ENCODE peak calls at places on chromosome 2, in eight cellular contexts. One of them, this sample, is unnamed.
A peak's percentile ranks its signal among the peaks of the same experiment; 100 is the strongest.

GRCh38 chr2:149743842-149744468 is 156.4 kb upstream of the MMADHC start:
- DNase-seq in IMR-90: peak; percentile 97
- DNase-seq in heart left ventricle: no peak
- DNase-seq in HCT116: no peak
- DNase-seq in body of pancreas: no peak
- DNase-seq in K562: no peak
- DNase-seq in tibial nerve: no peak
- DNase-seq in A549: no peak
- DNase-seq in this sample: no peak

GRCh38 chr2:236621786-236622185 is 52.2 kb downstream of the ACKR3 start:
- DNase-seq in IMR-90: no peak
- DNase-seq in heart left ventricle: no peak
- DNase-seq in HCT116: no peak
- DNase-seq in body of pancreas: no peak
- DNase-seq in K562: no peak
- DNase-seq in tibial nerve: no peak
- DNase-seq in A549: no peak
- DNase-seq in this sample: no peak

GRCh38 chr2:45843136-45843535 is 191.7 kb downstream of the PRKCE start:
- DNase-seq in IMR-90: no peak
- DNase-seq in heart left ventricle: no peak
- DNase-seq in HCT116: no peak
- DNase-seq in body of pancreas: no peak
- DNase-seq in K562: no peak
- DNase-seq in tibial nerve: no peak
- DNase-seq in A549: no peak
- DNase-seq in this sample: no peak

GRCh38 chr2:222733846-222734689 is 62.6 kb downstream of the MOGAT1 start:
- DNase-seq in IMR-90: no peak
- DNase-seq in heart left ventricle: no peak
- DNase-seq in HCT116: no peak
- DNase-seq in body of pancreas: no peak
- DNase-seq in K562: no peak
- DNase-seq in tibial nerve: no peak
- DNase-seq in A549: no peak
- DNase-seq in this sample: peak; percentile 84

GRCh38 chr2:85804026-85804425 is 50.2 kb downstream of the ATOH8 start:
- DNase-seq in IMR-90: no peak
- DNase-seq in heart left ventricle: no peak
- DNase-seq in HCT116: no peak
- DNase-seq in body of pancreas: peak; percentile 10
- DNase-seq in K562: no peak
- DNase-seq in tibial nerve: no peak
- DNase-seq in A549: no peak
- DNase-seq in this sample: no peak

GRCh38 chr2:62306751-62307468 is 111.0 kb downstream of the B3GNT2 start:
- DNase-seq in IMR-90: peak; percentile 6
- DNase-seq in heart left ventricle: no peak
- DNase-seq in HCT116: peak; percentile 48
- DNase-seq in body of pancreas: no peak
- DNase-seq in K562: no peak
- DNase-seq in tibial nerve: no peak
- DNase-seq in A549: no peak
- DNase-seq in this sample: no peak

GRCh38 chr2:10085852-10086148 is 5.6 kb upstream of the CYS1 start:
- DNase-seq in IMR-90: no peak
- DNase-seq in heart left ventricle: no peak
- DNase-seq in HCT116: no peak
- DNase-seq in body of pancreas: no peak
- DNase-seq in K562: no peak
- DNase-seq in tibial nerve: no peak
- DNase-seq in A549: no peak
- DNase-seq in this sample: no peak

GRCh38 chr2:215367647-215368492 is 56.0 kb downstream of the ATIC start:
- DNase-seq in IMR-90: peak; percentile 93
- DNase-seq in heart left ventricle: no peak
- DNase-seq in HCT116: no peak
- DNase-seq in body of pancreas: no peak
- DNase-seq in K562: no peak
- DNase-seq in tibial nerve: no peak
- DNase-seq in A549: no peak
- DNase-seq in this sample: no peak

GRCh38 chr2:204828191-204828590 is 282.9 kb downstream of the PARD3B start:
- DNase-seq in IMR-90: no peak
- DNase-seq in heart left ventricle: no peak
- DNase-seq in HCT116: no peak
- DNase-seq in body of pancreas: no peak
- DNase-seq in K562: no peak
- DNase-seq in tibial nerve: no peak
- DNase-seq in A549: no peak
- DNase-seq in this sample: no peak

GRCh38 chr2:28168376-28168775 is 224.3 kb upstream of the FOSL2 start:
- DNase-seq in IMR-90: no peak
- DNase-seq in heart left ventricle: no peak
- DNase-seq in HCT116: no peak
- DNase-seq in body of pancreas: no peak
- DNase-seq in K562: no peak
- DNase-seq in tibial nerve: no peak
- DNase-seq in A549: no peak
- DNase-seq in this sample: no peak

GRCh38 chr2:64681479-64681967 is 27.8 kb upstream of the SERTAD2 start:
- DNase-seq in IMR-90: no peak
- DNase-seq in heart left ventricle: no peak
- DNase-seq in HCT116: no peak
- DNase-seq in body of pancreas: no peak
- DNase-seq in K562: no peak
- DNase-seq in tibial nerve: no peak
- DNase-seq in A549: no peak
- DNase-seq in this sample: no peak

GRCh38 chr2:68589963-68590362 is 53.4 kb upstream of the PROKR1 start:
- DNase-seq in IMR-90: no peak
- DNase-seq in heart left ventricle: no peak
- DNase-seq in HCT116: no peak
- DNase-seq in body of pancreas: no peak
- DNase-seq in K562: no peak
- DNase-seq in tibial nerve: no peak
- DNase-seq in A549: no peak
- DNase-seq in this sample: no peak

GRCh38 chr2:65240657-65241056 is 13.0 kb downstream of the ACTR2 start:
- DNase-seq in IMR-90: no peak
- DNase-seq in heart left ventricle: no peak
- DNase-seq in HCT116: no peak
- DNase-seq in body of pancreas: no peak
- DNase-seq in K562: no peak
- DNase-seq in tibial nerve: no peak
- DNase-seq in A549: no peak
- DNase-seq in this sample: no peak

GRCh38 chr2:96802281-96802595 is 13.8 kb upstream of the CNNM3 start:
- DNase-seq in IMR-90: no peak
- DNase-seq in heart left ventricle: no peak
- DNase-seq in HCT116: no peak
- DNase-seq in body of pancreas: no peak
- DNase-seq in K562: no peak
- DNase-seq in tibial nerve: no peak
- DNase-seq in A549: no peak
- DNase-seq in this sample: no peak

GRCh38 chr2:165634282-165634681 is 159.8 kb downstream of the GALNT3 start:
- DNase-seq in IMR-90: no peak
- DNase-seq in heart left ventricle: no peak
- DNase-seq in HCT116: no peak
- DNase-seq in body of pancreas: no peak
- DNase-seq in K562: no peak
- DNase-seq in tibial nerve: no peak
- DNase-seq in A549: no peak
- DNase-seq in this sample: no peak

GRCh38 chr2:25421746-25422431 is 80.2 kb upstream of the DNMT3A start:
- DNase-seq in IMR-90: no peak
- DNase-seq in heart left ventricle: no peak
- DNase-seq in HCT116: no peak
- DNase-seq in body of pancreas: no peak
- DNase-seq in K562: no peak
- DNase-seq in tibial nerve: no peak
- DNase-seq in A549: no peak
- DNase-seq in this sample: no peak

GRCh38 chr2:103235283-103235682 is 473.5 kb downstream of the TMEM182 start:
- DNase-seq in IMR-90: no peak
- DNase-seq in heart left ventricle: no peak
- DNase-seq in HCT116: no peak
- DNase-seq in body of pancreas: no peak
- DNase-seq in K562: no peak
- DNase-seq in tibial nerve: no peak
- DNase-seq in A549: no peak
- DNase-seq in this sample: no peak

GRCh38 chr2:71555798-71556454 is 102.6 kb downstream of the DYSF start:
- DNase-seq in IMR-90: no peak
- DNase-seq in heart left ventricle: peak; percentile 20
- DNase-seq in HCT116: no peak
- DNase-seq in body of pancreas: peak; percentile 31
- DNase-seq in K562: no peak
- DNase-seq in tibial nerve: no peak
- DNase-seq in A549: no peak
- DNase-seq in this sample: no peak

GRCh38 chr2:124187948-124188347 is 162.9 kb downstream of the CNTNAP5 start:
- DNase-seq in IMR-90: no peak
- DNase-seq in heart left ventricle: no peak
- DNase-seq in HCT116: no peak
- DNase-seq in body of pancreas: no peak
- DNase-seq in K562: no peak
- DNase-seq in tibial nerve: no peak
- DNase-seq in A549: no peak
- DNase-seq in this sample: no peak

GRCh38 chr2:222025891-222026271 is 272.9 kb downstream of the PAX3 start:
- DNase-seq in IMR-90: no peak
- DNase-seq in heart left ventricle: no peak
- DNase-seq in HCT116: no peak
- DNase-seq in body of pancreas: no peak
- DNase-seq in K562: no peak
- DNase-seq in tibial nerve: no peak
- DNase-seq in A549: no peak
- DNase-seq in this sample: no peak

GRCh38 chr2:42965910-42966309 is 173.5 kb upstream of the HAAO start:
- DNase-seq in IMR-90: no peak
- DNase-seq in heart left ventricle: no peak
- DNase-seq in HCT116: no peak
- DNase-seq in body of pancreas: no peak
- DNase-seq in K562: no peak
- DNase-seq in tibial nerve: no peak
- DNase-seq in A549: no peak
- DNase-seq in this sample: no peak
- H3K4me1 ChIP-seq in IMR-90: peaks cover 39% of the 10 kb centered on the region
- H3K4me1 ChIP-seq in heart left ventricle: peaks cover 2% of the 10 kb centered on the region
- H3K4me1 ChIP-seq in HCT116: no peaks in the 10 kb centered on the region
- H3K4me1 ChIP-seq in body of pancreas: no peaks in the 10 kb centered on the region
- H3K4me1 ChIP-seq in K562: peaks cover 22% of the 10 kb centered on the region
- H3K4me1 ChIP-seq in tibial nerve: peaks cover 83% of the 10 kb centered on the region
- H3K4me1 ChIP-seq in A549: peaks cover 10% of the 10 kb centered on the region
- H3K4me1 ChIP-seq in this sample: peaks cover 29% of the 10 kb centered on the region

GRCh38 chr2:200963129-200963917 is at the start of gene ORC2:
- DNase-seq in IMR-90: peak; percentile 91
- DNase-seq in heart left ventricle: peak; percentile 95
- DNase-seq in HCT116: peak; percentile 94
- DNase-seq in body of pancreas: peak; percentile 97
- DNase-seq in K562: peak; percentile 94
- DNase-seq in tibial nerve: peak; percentile 93
- DNase-seq in A549: peak; percentile 90
- DNase-seq in this sample: peak; percentile 97
- TF ChIP-seq POLR2A in IMR-90: no peak
- TF ChIP-seq POLR2A in heart left ventricle: no peak
- TF ChIP-seq POLR2A in HCT116: peak; percentile 80
- TF ChIP-seq POLR2A in body of pancreas: peak; percentile 68
- TF ChIP-seq POLR2A in K562: peak; percentile 81
- TF ChIP-seq POLR2A in tibial nerve: no peak
- TF ChIP-seq POLR2A in A549: peak; percentile 47
- TF ChIP-seq POLR2A in this sample: no peak

DNA sequence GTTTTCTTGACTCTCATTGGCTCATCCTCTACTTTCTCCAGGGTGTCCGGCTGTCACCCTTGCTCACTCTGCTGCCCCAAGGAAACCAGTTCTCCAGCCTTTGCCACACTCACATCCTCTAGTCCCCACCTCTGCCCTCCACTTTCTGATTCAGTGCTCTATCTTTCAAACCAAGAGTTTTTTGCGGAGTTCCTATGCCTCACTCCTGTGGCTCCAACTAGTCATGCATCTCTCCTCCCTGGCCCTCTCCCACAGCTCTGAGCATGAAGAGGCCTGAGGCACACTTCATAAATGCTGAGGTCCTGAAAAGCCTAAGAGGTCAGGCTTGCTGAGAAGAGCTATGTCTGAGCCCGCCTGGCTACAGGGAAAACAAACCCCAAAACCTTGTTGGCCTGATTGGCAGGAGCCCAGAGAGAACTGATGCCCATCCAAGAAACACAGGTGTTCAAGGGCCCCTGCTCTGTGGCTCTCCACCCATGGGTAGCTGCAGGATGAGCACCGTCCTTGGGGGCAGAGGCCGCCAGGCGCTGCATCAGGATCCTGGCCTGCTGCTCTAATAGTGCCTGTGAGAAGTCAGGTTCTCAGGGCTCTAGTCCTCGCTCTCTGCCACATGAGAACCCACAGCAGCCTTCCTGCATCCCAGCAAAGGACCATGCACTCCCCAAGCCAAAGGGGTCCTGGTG is 42.1 kb downstream of the HS1BP3 start:
- DNase-seq in IMR-90: peak; percentile 34
- DNase-seq in heart left ventricle: no peak
- DNase-seq in HCT116: no peak
- DNase-seq in body of pancreas: no peak
- DNase-seq in K562: no peak
- DNase-seq in tibial nerve: no peak
- DNase-seq in A549: no peak
- DNase-seq in this sample: no peak
- H3K4me1 ChIP-seq in IMR-90: peaks cover 13% of the 10 kb centered on the region
- H3K4me1 ChIP-seq in heart left ventricle: peaks cover 14% of the 10 kb centered on the region
- H3K4me1 ChIP-seq in HCT116: peaks cover 3% of the 10 kb centered on the region
- H3K4me1 ChIP-seq in body of pancreas: peaks cover 10% of the 10 kb centered on the region
- H3K4me1 ChIP-seq in K562: peaks cover 23% of the 10 kb centered on the region
- H3K4me1 ChIP-seq in tibial nerve: peaks cover 68% of the 10 kb centered on the region
- H3K4me1 ChIP-seq in A549: peaks cover 4% of the 10 kb centered on the region
- H3K4me1 ChIP-seq in this sample: peaks cover 36% of the 10 kb centered on the region

DNA sequence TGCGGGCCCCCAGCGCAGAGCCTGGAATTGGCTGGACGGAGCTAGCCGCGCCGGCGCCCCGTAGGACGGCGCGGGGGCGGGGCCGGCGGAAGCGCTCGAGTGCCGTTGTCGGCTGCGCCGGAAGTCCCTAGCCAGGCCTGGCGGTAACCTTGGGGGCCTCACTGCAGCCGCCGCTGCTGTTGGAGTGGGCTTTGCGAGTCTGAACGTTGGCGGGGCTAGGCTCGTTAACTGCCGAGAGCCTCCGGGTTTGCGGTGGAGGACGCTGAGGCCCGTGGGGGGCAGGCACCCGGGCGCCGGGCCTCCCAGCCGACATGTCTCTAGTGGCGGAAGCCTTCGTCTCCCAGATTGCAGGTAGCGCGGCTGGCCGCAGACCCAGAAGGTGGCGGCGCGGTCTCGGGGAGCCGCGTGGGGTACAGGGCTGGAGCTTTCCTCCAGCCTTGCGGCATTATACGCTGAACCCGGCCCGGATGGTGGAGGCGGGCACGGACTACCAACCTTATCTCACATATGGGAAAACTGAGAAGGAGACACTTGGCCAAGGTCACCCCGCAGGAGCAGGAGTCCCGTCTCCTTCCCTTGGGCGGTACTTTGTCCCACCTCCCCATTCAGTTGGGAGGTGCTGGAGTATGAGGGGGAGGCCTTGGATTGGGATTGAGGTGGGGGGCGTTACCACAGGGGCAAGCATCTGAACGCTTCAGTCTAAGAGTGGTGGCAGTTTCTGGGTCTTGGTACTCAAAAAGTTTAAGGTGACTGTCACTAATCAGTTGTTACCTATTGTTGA is at the start of gene MTX2:
- DNase-seq in IMR-90: peak; percentile 57
- DNase-seq in heart left ventricle: peak; percentile 84
- DNase-seq in HCT116: peak; percentile 57
- DNase-seq in body of pancreas: peak; percentile 70
- DNase-seq in K562: peak; percentile 81
- DNase-seq in tibial nerve: peak; percentile 19
- DNase-seq in A549: peak; percentile 50
- DNase-seq in this sample: peak; percentile 85
- TF ChIP-seq POLR2A in IMR-90: peak; percentile 39
- TF ChIP-seq POLR2A in heart left ventricle: no peak
- TF ChIP-seq POLR2A in HCT116: peak; percentile 39
- TF ChIP-seq POLR2A in body of pancreas: peak; percentile 75
- TF ChIP-seq POLR2A in K562: peak; percentile 98
- TF ChIP-seq POLR2A in tibial nerve: no peak
- TF ChIP-seq POLR2A in A549: peak; percentile 90
- TF ChIP-seq POLR2A in this sample: no peak